ENCODE peak calls at places on chromosomes 7 and 10, in seven cellular contexts. L, H, E, O, K, B and Y are unnamed samples.

GRCh38 chr7:159088016-159088865 is 56.4 kb downstream of the VIPR2 start:
- DNase-seq in O (no peak), K (peak; percentile 35), B (no peak), E (no peak), H (no peak), L (no peak), Y (no peak)

GRCh38 chr7:39811161-39811614 is 138.9 kb upstream of the CDK13 start:
- DNase-seq in B (no peak), O (no peak), H (no peak), L (peak; percentile 45), K (no peak), E (no peak), Y (no peak)

GRCh38 chr10:18699849-18700554 is 40.8 kb downstream of the ARL5B start:
- DNase-seq in L (no peak), O (peak; percentile 20), B (no peak), H (no peak), K (no peak), E (no peak), Y (no peak)

GRCh38 chr7:115477193-115477651 is 553.3 kb downstream of the TFEC start:
- DNase-seq in B (no peak), L (peak; percentile 8), E (no peak), K (no peak), O (no peak), H (no peak), Y (no peak)

GRCh38 chr10:73814896-73815718 is 3.7 kb upstream of the NDST2 start:
- DNase-seq in K (no peak), O (no peak), E (no peak), H (no peak), B (no peak), L (peak; percentile 21), Y (no peak)

GRCh38 chr7:84949067-84949466 is 237.8 kb downstream of the SEMA3D start:
- DNase-seq in H (no peak), B (no peak), K (no peak), O (no peak), L (peak; percentile 9), E (no peak), Y (no peak)

GRCh38 chr10:23192741-23193434 is 776 bp downstream of the PTF1A start:
- DNase-seq in K (no peak), H (no peak), B (no peak), L (peak; percentile 7), O (peak; percentile 46), E (no peak), Y (no peak)

GRCh38 chr7:5282464-5283316 is at the start of gene SLC29A4:
- DNase-seq in L (peak; percentile 20), H (no peak), E (no peak), O (peak; percentile 22), K (no peak), B (peak; percentile 26), Y (no peak)

GRCh38 chr10:67602268-67602950 is 93.6 kb downstream of the CTNNA3 start:
- DNase-seq in K (no peak), O (no peak), E (peak; percentile 75), L (peak; percentile 82), B (no peak), H (no peak), Y (no peak)